ENCODE peak calls at places on chromosomes 2 and 18, in seven cellular contexts. V is AG04450, W is A549, O is left lung, D is PC-3, Q is foreskin fibroblast, U is transverse colon. C is an unnamed sample.

GRCh38 chr2:17615728-17616351 is 75.3 kb downstream of the VSNL1 start:
- DNase-seq in V (no peak), W (no peak), O (no peak), D (peak), Q (peak), U (no peak), C (no peak)

GRCh38 chr2:146624429-146624828 is 1220.4 kb upstream of the ACVR2A start:
- DNase-seq in V (no peak), W (no peak), O (no peak), D (no peak), Q (no peak), U (no peak), C (no peak)

GRCh38 chr2:221467610-221468009 is 104.5 kb downstream of the EPHA4 start:
- DNase-seq in V (no peak), W (no peak), O (no peak), D (no peak), Q (peak), U (no peak), C (no peak)

GRCh38 chr2:19850056-19850455 is 51.7 kb downstream of the TTC32 start:
- DNase-seq in V (no peak), W (no peak), O (no peak), D (peak), Q (no peak), U (no peak), C (no peak)

GRCh38 chr2:237701859-237702370 is 74.5 kb downstream of the LRRFIP1 start:
- DNase-seq in V (no peak), W (no peak), O (no peak), D (no peak), Q (no peak), U (no peak), C (no peak)

GRCh38 chr2:42562474-42563144 is 5.8 kb upstream of the MTA3 start:
- DNase-seq in V (no peak), W (no peak), O (peak), D (peak), Q (no peak), U (peak), C (no peak)

GRCh38 chr2:20052872-20053281 is 1.4 kb upstream of the LAPTM4A start:
- DNase-seq in V (peak), W (peak), O (peak), D (peak), Q (peak), U (peak), C (no peak)

GRCh38 chr2:98478088-98478551 is 33.5 kb downstream of the INPP4A start:
- DNase-seq in V (no peak), W (no peak), O (no peak), D (no peak), Q (no peak), U (no peak), C (no peak)

GRCh38 chr2:112542974-112543760 is 902 bp downstream of the POLR1B start:
- DNase-seq in V (no peak), W (peak), O (no peak), D (peak), Q (peak), U (no peak), C (no peak)

GRCh38 chr2:66324924-66325583 is 109.9 kb upstream of the MEIS1 start:
- DNase-seq in V (no peak), W (no peak), O (no peak), D (no peak), Q (no peak), U (no peak), C (no peak)

GRCh38 chr2:230416061-230416721 is at the start of gene SP100:
- DNase-seq in V (peak), W (peak), O (peak), D (peak), Q (peak), U (peak), C (peak)

GRCh38 chr18:13452448-13452811 is 233.9 kb downstream of the LDLRAD4 start:
- DNase-seq in V (no peak), W (peak), O (no peak), D (peak), Q (peak), U (no peak), C (no peak)

GRCh38 chr2:229081411-229081810 is 189.7 kb downstream of the PID1 start:
- DNase-seq in V (no peak), W (no peak), O (no peak), D (peak), Q (peak), U (no peak), C (no peak)

GRCh38 chr18:73752546-73752945 is 395.1 kb downstream of the FBXO15 start:
- DNase-seq in V (no peak), W (no peak), O (no peak), D (peak), Q (peak), U (no peak), C (no peak)

GRCh38 chr2:168912466-168913170 is 11.5 kb downstream of the G6PC2 start:
- DNase-seq in V (no peak), W (no peak), O (no peak), D (peak), Q (peak), U (no peak), C (no peak)

GRCh38 chr18:74806700-74807416 is 209.2 kb downstream of the ZNF407 start:
- DNase-seq in V (peak), W (peak), O (no peak), D (peak), Q (peak), U (no peak), C (peak)

GRCh38 chr18:3593381-3593903 is 143.5 kb downstream of the TGIF1 start:
- DNase-seq in V (no peak), W (no peak), O (no peak), D (peak), Q (peak), U (no peak), C (no peak)

GRCh38 chr2:26922638-26923466 is 47.6 kb upstream of the MAPRE3 start:
- DNase-seq in V (no peak), W (peak), O (no peak), D (peak), Q (peak), U (peak), C (no peak)

GRCh38 chr2:237700583-237701032 is 73.2 kb downstream of the LRRFIP1 start:
- DNase-seq in V (no peak), W (no peak), O (peak), D (no peak), Q (peak), U (peak), C (no peak)

GRCh38 chr2:218711550-218711929 is 905 bp downstream of the TTLL4 start:
- DNase-seq in V (no peak), W (no peak), O (no peak), D (no peak), Q (no peak), U (no peak), C (peak)

GRCh38 chr2:172011814-172012580 is 12.2 kb downstream of the METAP1D start:
- DNase-seq in V (no peak), W (no peak), O (no peak), D (no peak), Q (no peak), U (no peak), C (no peak)

GRCh38 chr2:54949431-54949830 is 100.8 kb downstream of the RTN4 start:
- DNase-seq in V (no peak), W (no peak), O (no peak), D (no peak), Q (peak), U (no peak), C (peak)

GRCh38 chr2:239393401-239393940 is 7.3 kb downstream of the HDAC4 start:
- DNase-seq in V (no peak), W (no peak), O (no peak), D (no peak), Q (peak), U (peak), C (no peak)

GRCh38 chr18:77131652-77132368 is 773 bp downstream of the MBP start:
- DNase-seq in V (no peak), W (no peak), O (peak), D (peak), Q (peak), U (peak), C (no peak)

GRCh38 chr2:241775223-241776177 is 1.1 kb upstream of the GAL3ST2 start:
- DNase-seq in V (no peak), W (no peak), O (no peak), D (no peak), Q (no peak), U (no peak), C (no peak)

GRCh38 chr18:70998490-70998889 is 709.6 kb downstream of the SOCS6 start:
- DNase-seq in V (no peak), W (no peak), O (no peak), D (peak), Q (no peak), U (no peak), C (peak)

GRCh38 chr18:79402977-79403722 is 7.4 kb downstream of the NFATC1 start:
- DNase-seq in V (no peak), W (no peak), O (no peak), D (peak), Q (peak), U (peak), C (no peak)

GRCh38 chr2:207153266-207153990 is 12.3 kb downstream of the KLF7 start:
- DNase-seq in V (no peak), W (no peak), O (no peak), D (peak), Q (no peak), U (no peak), C (no peak)

DNA sequence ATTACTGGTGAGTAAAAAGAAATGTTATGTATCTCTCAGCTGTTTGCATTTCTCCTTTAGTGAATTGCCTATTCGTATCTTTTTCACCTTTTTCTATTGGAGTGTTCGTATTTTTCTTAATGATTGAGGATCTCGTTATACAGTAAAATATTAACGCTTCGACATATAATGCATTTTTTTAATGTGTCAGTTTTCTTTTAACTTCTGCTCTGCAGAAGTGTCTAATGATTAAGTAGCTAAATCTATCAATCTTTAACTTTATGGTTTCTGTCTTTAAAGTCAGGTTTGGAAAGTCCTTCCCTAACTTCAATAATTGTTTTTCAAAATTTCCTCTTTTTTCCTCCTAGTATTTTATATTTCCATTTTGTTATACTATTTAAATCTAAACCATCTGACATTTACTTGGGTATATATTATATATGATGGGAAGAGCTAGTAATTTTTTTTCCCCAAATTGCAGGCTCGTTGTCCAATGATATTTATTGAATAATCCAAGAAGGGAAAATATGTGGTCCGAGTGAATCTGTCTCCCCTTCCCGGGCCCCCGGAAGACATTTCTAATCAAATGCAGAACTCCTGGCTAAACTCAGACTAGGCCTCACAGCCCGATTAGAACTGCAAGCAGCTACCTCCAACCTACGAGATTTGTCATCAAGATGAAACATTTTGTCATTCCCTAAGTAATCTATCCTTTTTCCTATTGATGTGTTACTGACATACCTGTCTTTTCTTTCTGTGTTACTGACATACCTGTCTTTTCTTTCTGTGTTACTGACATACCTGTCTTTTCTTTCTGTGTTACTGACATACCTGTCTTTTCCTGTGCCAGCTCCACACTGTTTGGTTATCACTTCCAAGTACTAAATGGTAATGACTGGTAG is 17.2 kb downstream of the PCBP1 start:
- DNase-seq in V (peak), W (no peak), O (no peak), D (no peak), Q (peak), U (peak), C (no peak)
- H3K4me3 ChIP-seq in V (no peak), W (no peak), O (no peak), D (no peak), Q (no peak), U (no peak), C (peak)

GRCh38 chr18:50573679-50574078 is 13.8 kb downstream of the MAPK4 start:
- DNase-seq in V (no peak), W (no peak), O (no peak), D (peak), Q (no peak), U (no peak), C (no peak)
- TF ChIP-seq CTCF in V (no peak), W (no peak), O (no peak), D (peak), Q (no peak), U (no peak), C (peak)

GRCh38 chr2:202353430-202353829 is 22.7 kb upstream of the BMPR2 start:
- DNase-seq in V (no peak), W (no peak), O (no peak), D (no peak), Q (no peak), U (no peak), C (no peak)

GRCh38 chr2:202360646-202361045 is 15.5 kb upstream of the BMPR2 start:
- DNase-seq in V (no peak), W (no peak), O (no peak), D (no peak), Q (no peak), U (no peak), C (no peak)

GRCh38 chr2:202361133-202361532 is 15.0 kb upstream of the BMPR2 start:
- DNase-seq in V (peak), W (no peak), O (no peak), D (no peak), Q (peak), U (no peak), C (no peak)

DNA sequence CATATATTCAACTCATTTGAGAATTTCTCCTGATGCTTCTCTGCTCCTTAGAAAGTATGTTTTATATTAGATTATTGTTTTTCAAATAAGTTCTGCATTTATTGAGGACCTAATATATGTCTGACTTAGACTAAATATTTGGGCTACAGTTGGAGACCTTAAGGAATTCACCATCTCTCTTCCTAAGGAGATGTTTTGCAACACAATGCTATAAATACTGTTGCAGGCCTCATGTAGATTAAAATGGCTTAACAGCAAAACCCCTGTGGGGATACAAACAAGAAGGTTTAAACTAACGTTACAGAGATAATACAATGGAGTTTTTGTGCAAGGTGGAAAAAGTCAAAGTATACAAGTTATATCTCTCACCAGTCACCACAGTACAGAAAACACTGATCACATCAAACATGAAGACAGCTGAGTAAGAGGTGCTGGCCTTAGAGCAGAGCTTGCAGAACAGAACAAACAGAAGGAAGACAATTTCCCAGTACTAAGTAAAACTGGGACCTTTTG is 20.1 kb upstream of the BMPR2 start:
- DNase-seq in V (no peak), W (no peak), O (no peak), D (no peak), Q (no peak), U (no peak), C (no peak)
- H3K4me3 ChIP-seq in V (no peak), W (no peak), O (no peak), D (no peak), Q (no peak), U (no peak), C (no peak)

GRCh38 chr2:121008978-121009377 is 273.3 kb downstream of the GLI2 start:
- DNase-seq in V (no peak), W (no peak), O (no peak), D (peak), Q (no peak), U (no peak), C (no peak)
- TF ChIP-seq CTCF in V (peak), W (peak), O (no peak), D (peak), Q (peak), U (no peak), C (peak)

DNA sequence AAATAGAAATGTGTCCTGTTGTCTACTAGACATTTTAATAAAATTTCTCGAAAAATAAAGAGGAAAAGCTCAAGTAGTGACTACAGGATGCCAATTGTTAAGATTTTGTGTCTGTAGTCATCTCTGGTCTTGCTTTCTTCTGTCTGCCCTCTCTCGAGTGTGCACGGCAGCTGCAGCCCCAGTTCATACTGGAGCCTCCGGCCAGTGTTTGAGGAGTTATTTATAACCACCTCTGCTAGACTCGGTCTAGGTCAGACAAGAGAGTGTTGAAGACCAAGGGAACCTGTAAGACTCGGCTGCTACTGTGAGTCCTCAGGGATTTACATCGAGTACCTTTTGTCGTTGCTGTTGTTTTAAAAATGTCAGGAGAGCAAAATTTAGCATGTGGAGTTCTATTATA is 810.1 kb upstream of the POU3F3 start:
- DNase-seq in V (no peak), W (peak), O (peak), D (no peak), Q (no peak), U (no peak), C (no peak)
- H3K4me3 ChIP-seq in V (no peak), W (peak), O (no peak), D (no peak), Q (no peak), U (no peak), C (no peak)